ENCODE peak calls at places on chromosomes 2 and 18, in five cellular contexts. L is hepatocyte, D is tibial artery, H is astrocyte of the spinal cord, X is GM20000. B is an unnamed sample.

GRCh38 chr2:55999790-56000189 is 76.2 kb upstream of the EFEMP1 start:
- DNase-seq in H (no peak), D (no peak), L (no peak), X (no peak), B (no peak)

GRCh38 chr2:71269511-71270090 is 42.7 kb upstream of the PAIP2B start:
- DNase-seq in D (no peak), H (no peak), X (no peak), L (no peak), B (no peak)

GRCh38 chr2:236882931-236883330 is 202.8 kb upstream of the COPS8 start:
- DNase-seq in H (no peak), X (no peak), L (no peak), D (no peak), B (no peak)

GRCh38 chr18:45920367-45920766 is 46.8 kb downstream of the EPG5 start:
- DNase-seq in X (no peak), H (peak), L (no peak), D (peak), B (peak)

GRCh38 chr2:45040786-45041185 is 31.5 kb upstream of the SIX2 start:
- DNase-seq in H (no peak), X (no peak), D (no peak), L (no peak), B (no peak)

GRCh38 chr2:136209540-136210264 is 91.8 kb upstream of the CXCR4 start:
- DNase-seq in L (no peak), H (no peak), X (no peak), D (no peak), B (no peak)

GRCh38 chr2:196944570-196944969 is 18.1 kb upstream of the PGAP1 start:
- DNase-seq in D (no peak), X (peak), H (no peak), L (no peak), B (no peak)

GRCh38 chr18:62644773-62645172 is 70.6 kb upstream of the PHLPP1 start:
- DNase-seq in L (no peak), H (no peak), D (no peak), X (no peak), B (no peak)

GRCh38 chr2:241068136-241068941 is 33.7 kb downstream of the MTERF4 start:
- DNase-seq in H (no peak), D (peak), L (no peak), X (no peak), B (no peak)

DNA sequence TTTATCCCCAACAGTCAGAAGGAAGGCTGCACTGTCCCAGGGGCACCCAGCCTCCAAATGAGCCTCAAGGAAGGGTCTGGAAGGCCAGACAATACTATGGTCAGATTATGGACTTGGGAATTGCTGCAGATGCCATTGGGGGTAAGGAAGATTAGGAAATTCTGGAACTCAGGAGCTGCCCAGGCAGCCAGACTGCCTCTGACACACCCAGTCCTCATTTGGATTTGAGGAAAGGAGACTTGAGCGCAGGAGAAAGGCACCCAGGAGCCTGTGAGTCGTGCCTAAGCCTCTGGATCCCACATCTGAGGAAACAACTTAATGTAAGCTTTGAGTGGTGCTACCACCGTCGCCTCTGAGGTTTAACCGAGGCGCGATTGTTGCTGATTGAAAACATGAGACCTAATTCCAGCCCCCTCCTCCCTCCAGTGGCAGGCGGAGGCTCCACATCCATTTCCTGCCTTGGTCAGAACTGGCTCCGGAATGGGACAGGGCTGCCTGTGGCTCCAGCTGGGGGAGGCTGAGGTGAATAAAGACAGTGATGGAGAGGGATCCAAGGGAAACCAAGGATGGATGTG is 176.8 kb upstream of the PKDCC start:
- DNase-seq in H (no peak), D (no peak), L (no peak), X (no peak), B (no peak)
- TF ChIP-seq CTCF in H (peak), D (peak), L (peak), X (no peak), B (no peak)

DNA sequence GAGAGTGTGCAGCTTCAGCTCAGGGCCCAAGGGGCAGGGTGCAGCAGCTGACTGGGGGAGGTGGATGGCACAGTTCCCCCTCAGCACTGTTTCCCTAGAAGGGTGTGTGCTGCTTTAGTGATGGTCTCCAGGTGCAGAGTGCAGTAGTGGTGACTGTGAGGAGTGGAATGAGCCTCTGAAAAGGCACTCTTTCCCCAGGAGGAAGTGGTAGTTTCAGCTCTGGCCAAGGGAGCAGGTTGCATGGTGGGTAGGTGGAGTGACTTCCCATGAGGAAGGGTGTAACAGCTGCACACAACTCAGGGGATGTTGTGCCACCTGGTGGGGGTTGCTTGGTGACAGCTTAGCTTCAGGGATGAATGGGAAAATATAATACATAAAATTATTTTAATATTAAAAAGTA is 251.5 kb upstream of the NXPH2 start:
- DNase-seq in D (no peak), H (peak), X (no peak), L (peak), B (peak)
- TF ChIP-seq CTCF in D (no peak), H (peak), X (no peak), L (peak), B (no peak)

DNA sequence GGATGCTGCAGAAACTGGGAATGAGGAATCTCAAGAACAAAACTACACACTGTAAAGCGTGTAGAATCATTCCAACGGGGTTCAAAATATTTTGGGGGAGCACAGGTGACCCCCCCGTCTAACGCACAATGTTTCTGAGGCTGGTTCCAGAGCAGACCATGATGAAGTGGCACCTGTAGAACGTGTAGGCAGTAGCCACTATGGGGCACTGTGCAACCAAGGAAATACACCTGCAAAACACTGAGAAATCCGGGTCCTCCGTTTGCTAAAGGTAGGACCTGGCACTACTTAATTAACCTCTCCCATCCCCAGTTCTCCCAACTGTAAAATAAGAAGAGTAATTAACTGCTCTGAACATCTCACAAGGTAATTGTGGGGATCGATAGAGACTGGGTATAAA is 22.6 kb downstream of the ST6GAL2 start:
- DNase-seq in X (no peak), H (no peak), D (no peak), L (peak), B (no peak)
- TF ChIP-seq CTCF in X (no peak), H (peak), D (no peak), L (peak), B (no peak)

DNA sequence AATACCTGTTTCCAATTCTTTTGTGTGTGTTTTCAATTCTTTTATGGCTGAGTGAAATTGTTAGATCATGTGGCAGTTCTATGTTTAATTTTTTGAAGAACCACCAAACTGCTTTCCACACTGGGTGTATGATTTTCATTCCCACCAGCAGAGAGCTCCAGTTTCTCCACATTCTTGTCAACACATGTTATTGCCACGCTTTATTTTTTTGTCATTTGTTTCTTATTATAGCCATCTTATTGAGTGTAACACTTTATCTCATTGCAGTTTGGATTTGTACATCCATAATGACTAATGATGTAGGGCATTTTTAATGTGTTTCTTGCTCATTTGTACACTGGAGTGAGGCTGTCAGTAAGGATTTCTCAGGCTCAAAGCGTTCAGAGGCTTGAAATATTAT is 184.3 kb downstream of the PIEZO2 start:
- DNase-seq in X (no peak), H (no peak), D (no peak), L (no peak), B (no peak)
- TF ChIP-seq CTCF in X (no peak), H (no peak), D (no peak), L (no peak), B (no peak)

DNA sequence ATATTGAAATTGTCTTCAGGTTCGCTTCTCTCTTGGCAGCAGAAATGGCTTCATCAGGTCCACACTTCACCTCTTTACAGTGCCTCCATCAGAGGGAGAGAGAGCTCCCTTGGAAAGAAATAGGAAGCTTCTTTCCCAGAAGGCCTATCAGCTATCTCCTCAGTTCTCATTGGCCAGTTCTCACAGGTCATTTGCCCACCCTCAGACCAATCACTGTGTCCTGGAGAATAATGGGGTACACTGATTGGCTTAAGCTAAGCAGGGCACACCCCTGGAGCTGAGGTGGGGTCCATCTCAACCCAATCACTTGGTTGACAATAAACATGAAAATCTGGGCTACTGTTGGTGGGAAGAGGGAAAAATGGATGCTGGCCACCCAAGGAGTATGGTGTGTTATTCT is 5.2 kb downstream of the GNLY start:
- DNase-seq in L (no peak), D (peak), X (no peak), H (no peak), B (no peak)
- TF ChIP-seq CTCF in L (no peak), D (no peak), X (no peak), H (no peak), B (no peak)

GRCh38 chr2:42421601-42422252 is 60.7 kb upstream of the COX7A2L start:
- DNase-seq in X (no peak), L (no peak), D (no peak), H (peak), B (no peak)
- TF ChIP-seq CTCF in X (no peak), L (no peak), D (no peak), H (no peak), B (no peak)

DNA sequence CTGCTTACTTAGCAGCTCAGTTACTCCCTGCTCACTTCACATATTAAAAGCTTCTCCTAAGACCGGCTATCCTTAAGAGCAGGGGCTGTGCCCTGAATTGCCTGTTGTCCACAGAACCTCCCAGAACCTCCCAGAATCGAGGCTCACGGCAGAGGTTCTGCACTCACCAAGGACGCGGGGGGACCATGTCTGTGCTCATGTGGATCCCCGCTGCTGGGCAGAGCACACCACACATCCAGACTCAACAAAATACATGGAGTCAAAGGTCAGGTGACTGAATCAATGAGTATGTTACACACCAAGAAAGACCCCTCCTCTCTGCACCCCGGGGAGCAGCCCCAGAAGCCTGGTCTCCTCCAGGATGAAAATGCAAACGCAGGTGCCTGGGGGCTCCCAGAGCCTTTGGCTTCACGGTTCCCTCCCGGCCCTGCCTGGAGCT is 149.0 kb downstream of the MBP start:
- DNase-seq in L (no peak), D (no peak), X (no peak), H (no peak), B (no peak)
- TF ChIP-seq CTCF in L (no peak), D (no peak), X (no peak), H (no peak), B (no peak)

DNA sequence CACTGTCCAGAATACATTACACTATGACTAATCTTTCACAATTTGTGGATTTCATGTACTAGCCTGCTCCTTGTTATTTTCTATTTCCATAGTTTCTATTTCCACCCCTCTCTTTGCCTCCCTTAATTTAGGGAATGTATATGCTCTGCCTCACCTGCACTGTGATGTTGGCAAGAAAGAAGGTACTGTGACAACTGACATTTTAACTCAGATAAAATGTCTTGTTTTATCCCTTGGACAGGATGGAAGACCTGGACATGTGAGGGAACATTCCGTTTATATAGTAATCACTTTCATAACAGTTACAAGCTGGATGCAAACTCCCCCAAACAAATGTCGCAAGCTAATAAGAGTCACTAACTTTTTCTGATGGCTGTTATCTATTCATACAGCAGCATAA is 21.5 kb upstream of the DSG3 start:
- DNase-seq in X (no peak), H (no peak), L (no peak), D (no peak), B (no peak)
- TF ChIP-seq CTCF in X (no peak), H (no peak), L (no peak), D (no peak), B (no peak)

GRCh38 chr2:696999-697627 is 19.9 kb upstream of the TMEM18 start:
- DNase-seq in H (no peak), L (no peak), D (no peak), X (no peak), B (peak)
- TF ChIP-seq CTCF in H (no peak), L (no peak), D (no peak), X (no peak), B (no peak)

DNA sequence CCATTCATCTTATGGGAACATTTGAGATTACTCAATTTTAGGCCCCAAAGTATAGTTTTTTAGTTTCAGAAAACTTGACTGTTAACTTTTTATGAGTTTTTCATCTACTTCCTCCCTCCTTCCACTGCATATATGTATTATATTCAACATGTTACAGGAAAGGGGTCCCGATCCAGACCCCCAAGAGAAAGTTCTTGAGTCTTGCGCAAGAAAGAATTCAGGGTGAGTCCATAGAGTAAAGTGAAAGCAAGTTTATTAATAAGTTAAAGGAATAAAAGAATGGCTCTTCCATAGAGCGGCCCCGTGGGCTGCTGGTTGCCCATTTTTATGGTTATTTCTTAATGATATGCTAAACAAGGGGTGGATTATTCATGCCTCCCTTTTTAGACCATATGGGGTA is 172.6 kb downstream of the MCFD2 start:
- DNase-seq in D (no peak), X (no peak), H (no peak), L (no peak), B (no peak)
- TF ChIP-seq CTCF in D (no peak), X (no peak), H (no peak), L (no peak), B (no peak)

B was measured in Calu3.